ENCODE peak calls at places on chromosomes 11 and 22, in nine cellular contexts. N, K, B, R, X, T, I, Y and S are unnamed samples.

GRCh38 chr11:8357891-8358566 is 94.4 kb upstream of the LMO1 start:
- DNase-seq in N (no peak), K (no peak), B (peak), R (no peak), X (no peak), T (no peak), I (no peak), Y (no peak), S (no peak)

GRCh38 chr11:134097146-134097545 is 28.3 kb downstream of the JAM3 start:
- DNase-seq in N (no peak), K (no peak), B (no peak), R (no peak), X (no peak), T (no peak), I (no peak), Y (no peak), S (no peak)

GRCh38 chr11:66970808-66971442 is 4.2 kb upstream of the C11orf86 start:
- DNase-seq in N (peak), K (no peak), B (no peak), R (no peak), X (peak), T (peak), I (no peak), Y (peak), S (no peak)

GRCh38 chr11:1193326-1194230 is 29.3 kb upstream of the MUC5B start:
- DNase-seq in N (no peak), K (no peak), B (peak), R (peak), X (no peak), T (no peak), I (peak), Y (no peak), S (no peak)

GRCh38 chr22:48748860-48749554 is 1078.7 kb downstream of the BRD1 start:
- DNase-seq in N (peak), K (no peak), B (no peak), R (peak), X (no peak), T (no peak), I (no peak), Y (no peak), S (no peak)

GRCh38 chr11:656866-657265 is 19.8 kb downstream of the DRD4 start:
- DNase-seq in N (no peak), K (no peak), B (no peak), R (no peak), X (no peak), T (no peak), I (no peak), Y (no peak), S (no peak)

GRCh38 chr11:131674051-131674755 is 303.8 kb downstream of the NTM start:
- DNase-seq in N (peak), K (peak), B (peak), R (peak), X (peak), T (peak), I (no peak), Y (peak), S (no peak)

GRCh38 chr11:102807921-102808320 is 10.0 kb upstream of the MMP1 start:
- DNase-seq in N (no peak), K (no peak), B (peak), R (no peak), X (peak), T (no peak), I (no peak), Y (no peak), S (no peak)

GRCh38 chr11:66347425-66348276 is at the start of gene B4GAT1:
- DNase-seq in N (peak), K (peak), B (peak), R (peak), X (peak), T (peak), I (peak), Y (peak), S (peak)

GRCh38 chr22:23404689-23405365 is 175.3 kb downstream of the IGLL1 start:
- DNase-seq in N (no peak), K (no peak), B (no peak), R (no peak), X (peak), T (no peak), I (no peak), Y (peak), S (no peak)

GRCh38 chr22:43707650-43708049 is 104.5 kb downstream of the EFCAB6 start:
- DNase-seq in N (no peak), K (no peak), B (no peak), R (no peak), X (no peak), T (no peak), I (no peak), Y (no peak), S (no peak)

GRCh38 chr11:2185324-2186085 is 13.9 kb upstream of the TH start:
- DNase-seq in N (no peak), K (no peak), B (no peak), R (no peak), X (no peak), T (no peak), I (no peak), Y (no peak), S (no peak)

GRCh38 chr11:128860571-128861361 is 6.3 kb downstream of the KCNJ1 start:
- DNase-seq in N (no peak), K (no peak), B (no peak), R (no peak), X (peak), T (no peak), I (no peak), Y (no peak), S (no peak)

GRCh38 chr11:118002010-118002540 is 15.9 kb downstream of the IL10RA start:
- DNase-seq in N (no peak), K (no peak), B (no peak), R (peak), X (no peak), T (no peak), I (peak), Y (no peak), S (no peak)

GRCh38 chr22:23251445-23252093 is 71.3 kb downstream of the BCR start:
- DNase-seq in N (no peak), K (no peak), B (no peak), R (no peak), X (peak), T (no peak), I (no peak), Y (no peak), S (no peak)

GRCh38 chr11:111310088-111310487 is 11.7 kb downstream of the POU2AF3 start:
- DNase-seq in N (no peak), K (no peak), B (no peak), R (no peak), X (no peak), T (no peak), I (no peak), Y (no peak), S (no peak)

GRCh38 chr22:39568278-39568981 is 2.1 kb upstream of the CACNA1I start:
- DNase-seq in N (no peak), K (no peak), B (no peak), R (no peak), X (no peak), T (no peak), I (no peak), Y (no peak), S (no peak)

GRCh38 chr11:112745958-112746357 is 215.3 kb upstream of the NCAM1 start:
- DNase-seq in N (no peak), K (no peak), B (no peak), R (no peak), X (no peak), T (no peak), I (no peak), Y (no peak), S (no peak)

GRCh38 chr11:13143486-13144297 is 133.9 kb upstream of the BMAL1 start:
- DNase-seq in N (no peak), K (no peak), B (no peak), R (no peak), X (no peak), T (no peak), I (no peak), Y (no peak), S (no peak)

GRCh38 chr11:130209944-130210854 is 50.6 kb downstream of the ST14 start:
- DNase-seq in N (no peak), K (no peak), B (peak), R (peak), X (no peak), T (no peak), I (peak), Y (no peak), S (peak)

GRCh38 chr22:42610211-42610610 is 4.5 kb downstream of the POLDIP3 start:
- DNase-seq in N (no peak), K (no peak), B (no peak), R (no peak), X (no peak), T (no peak), I (no peak), Y (no peak), S (no peak)

GRCh38 chr22:30254307-30254706 is 7.7 kb upstream of the LIF start:
- DNase-seq in N (no peak), K (no peak), B (no peak), R (no peak), X (no peak), T (no peak), I (no peak), Y (no peak), S (no peak)

GRCh38 chr11:17395978-17396377 is 7.5 kb upstream of the KCNJ11 start:
- DNase-seq in N (no peak), K (no peak), B (no peak), R (no peak), X (no peak), T (no peak), I (no peak), Y (no peak), S (no peak)

GRCh38 chr11:37786214-37786755 is 1188.2 kb upstream of the RAG2 start:
- DNase-seq in N (no peak), K (no peak), B (no peak), R (no peak), X (peak), T (no peak), I (no peak), Y (peak), S (no peak)

GRCh38 chr11:10181811-10182210 is 112.2 kb downstream of the SBF2 start:
- DNase-seq in N (no peak), K (no peak), B (no peak), R (no peak), X (peak), T (no peak), I (no peak), Y (peak), S (no peak)

GRCh38 chr11:102717280-102717679 is 7.5 kb downstream of the MMP8 start:
- DNase-seq in N (no peak), K (no peak), B (no peak), R (no peak), X (no peak), T (no peak), I (no peak), Y (no peak), S (no peak)

GRCh38 chr11:16052750-16053149 is 303.6 kb downstream of the SOX6 start:
- DNase-seq in N (no peak), K (no peak), B (no peak), R (no peak), X (no peak), T (no peak), I (no peak), Y (no peak), S (no peak)

GRCh38 chr11:1053121-1053901 is 16.8 kb upstream of the MUC6 start:
- DNase-seq in N (no peak), K (no peak), B (peak), R (no peak), X (no peak), T (peak), I (no peak), Y (no peak), S (no peak)

GRCh38 chr11:34266987-34267386 is 90.8 kb downstream of the ABTB2 start:
- DNase-seq in N (no peak), K (no peak), B (no peak), R (no peak), X (no peak), T (no peak), I (no peak), Y (no peak), S (no peak)

GRCh38 chr11:59901306-59901705 is 22.7 kb downstream of the OOSP3 start:
- DNase-seq in N (peak), K (no peak), B (no peak), R (no peak), X (no peak), T (no peak), I (no peak), Y (peak), S (no peak)

GRCh38 chr11:80595011-80595410 is 1154.2 kb upstream of the TENM4 start:
- DNase-seq in N (no peak), K (no peak), B (no peak), R (no peak), X (peak), T (no peak), I (no peak), Y (peak), S (no peak)

GRCh38 chr22:21754523-21755128 is 19.0 kb upstream of the YPEL1 start:
- DNase-seq in N (no peak), K (peak), B (no peak), R (no peak), X (peak), T (peak), I (no peak), Y (no peak), S (no peak)

GRCh38 chr22:26573026-26573662 is 16.8 kb downstream of the TPST2 start:
- DNase-seq in N (peak), K (peak), B (peak), R (no peak), X (peak), T (no peak), I (peak), Y (no peak), S (no peak)

GRCh38 chr11:108239076-108239475 is 16.2 kb downstream of the ATM start:
- DNase-seq in N (no peak), K (no peak), B (no peak), R (no peak), X (no peak), T (no peak), I (no peak), Y (no peak), S (no peak)

GRCh38 chr22:17281026-17281809 is 62.0 kb upstream of the ADA2 start:
- DNase-seq in N (peak), K (peak), B (no peak), R (no peak), X (no peak), T (no peak), I (no peak), Y (no peak), S (no peak)

GRCh38 chr22:27885977-27886842 is 32.8 kb downstream of the PITPNB start:
- DNase-seq in N (no peak), K (peak), B (no peak), R (peak), X (peak), T (peak), I (no peak), Y (peak), S (no peak)

GRCh38 chr22:48744283-48744641 is 1083.4 kb downstream of the BRD1 start:
- DNase-seq in N (no peak), K (no peak), B (peak), R (peak), X (no peak), T (no peak), I (no peak), Y (no peak), S (peak)

GRCh38 chr11:115784796-115785521 is 280.7 kb upstream of the CADM1 start:
- DNase-seq in N (peak), K (no peak), B (no peak), R (no peak), X (no peak), T (no peak), I (no peak), Y (no peak), S (no peak)

GRCh38 chr22:34975721-34976120 is 90.2 kb upstream of the ISX start:
- DNase-seq in N (no peak), K (no peak), B (no peak), R (no peak), X (no peak), T (no peak), I (no peak), Y (no peak), S (no peak)
- TF ChIP-seq CTCF in N (no peak), K (no peak), B (no peak), R (no peak), X (no peak), T (no peak), I (no peak), Y (no peak), S (no peak)

DNA sequence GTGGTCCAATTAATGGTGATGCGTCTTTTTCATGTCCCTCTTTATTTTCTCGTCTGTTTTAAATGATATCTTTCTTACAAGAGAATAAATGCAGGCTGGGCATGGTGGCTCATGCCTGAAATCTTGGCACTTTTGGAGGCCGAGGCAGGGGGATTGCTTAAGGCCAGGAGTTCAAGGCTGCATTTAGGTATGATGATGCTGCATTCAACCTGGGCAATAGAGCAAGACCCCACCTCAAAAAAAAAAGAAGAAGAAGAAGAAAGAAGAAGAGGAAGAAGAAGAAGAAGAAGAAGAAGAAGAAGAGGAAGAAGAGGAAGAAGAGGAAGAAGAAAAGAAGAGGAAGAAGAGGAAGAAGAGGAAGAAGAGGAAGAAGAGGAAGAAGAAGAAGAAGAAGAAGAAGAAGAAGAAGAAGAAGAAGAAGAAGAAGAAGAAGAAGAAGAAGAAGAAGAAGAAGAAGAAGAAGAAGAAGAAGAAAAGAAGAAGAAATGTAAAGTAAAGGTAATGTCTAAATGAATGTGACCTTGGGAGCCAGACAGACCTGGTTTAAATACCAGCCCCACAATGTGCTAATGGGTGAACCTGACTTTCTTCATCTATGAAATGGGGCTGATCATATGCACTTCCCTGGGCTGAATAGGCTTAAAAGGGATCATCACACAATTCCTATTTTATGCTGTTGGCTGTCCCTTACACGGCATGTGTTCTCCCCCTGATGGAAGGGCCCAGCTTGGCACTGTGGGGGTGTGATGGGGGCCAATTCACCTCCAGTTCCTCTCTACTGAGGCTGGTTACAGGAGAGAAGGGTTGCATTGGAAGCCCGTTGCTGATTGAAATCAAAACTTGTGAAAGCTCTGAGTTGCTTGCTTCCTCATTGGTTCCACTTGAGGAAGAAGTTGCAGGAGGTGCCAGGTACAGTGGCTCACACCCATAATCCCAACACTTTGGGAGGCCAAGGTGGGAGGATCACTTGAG is 13.0 kb upstream of the PRG2 start:
- DNase-seq in N (no peak), K (no peak), B (no peak), R (no peak), X (no peak), T (no peak), I (no peak), Y (no peak), S (no peak)
- TF ChIP-seq CTCF in N (no peak), K (peak), B (no peak), R (no peak), X (no peak), T (no peak), I (no peak), Y (no peak), S (no peak)

GRCh38 chr11:104163100-104164027 is 583 bp downstream of the PDGFD start:
- DNase-seq in N (peak), K (no peak), B (no peak), R (peak), X (peak), T (no peak), I (peak), Y (no peak), S (no peak)
- TF ChIP-seq CTCF in N (no peak), K (no peak), B (no peak), R (no peak), X (peak), T (no peak), I (no peak), Y (no peak), S (no peak)

DNA sequence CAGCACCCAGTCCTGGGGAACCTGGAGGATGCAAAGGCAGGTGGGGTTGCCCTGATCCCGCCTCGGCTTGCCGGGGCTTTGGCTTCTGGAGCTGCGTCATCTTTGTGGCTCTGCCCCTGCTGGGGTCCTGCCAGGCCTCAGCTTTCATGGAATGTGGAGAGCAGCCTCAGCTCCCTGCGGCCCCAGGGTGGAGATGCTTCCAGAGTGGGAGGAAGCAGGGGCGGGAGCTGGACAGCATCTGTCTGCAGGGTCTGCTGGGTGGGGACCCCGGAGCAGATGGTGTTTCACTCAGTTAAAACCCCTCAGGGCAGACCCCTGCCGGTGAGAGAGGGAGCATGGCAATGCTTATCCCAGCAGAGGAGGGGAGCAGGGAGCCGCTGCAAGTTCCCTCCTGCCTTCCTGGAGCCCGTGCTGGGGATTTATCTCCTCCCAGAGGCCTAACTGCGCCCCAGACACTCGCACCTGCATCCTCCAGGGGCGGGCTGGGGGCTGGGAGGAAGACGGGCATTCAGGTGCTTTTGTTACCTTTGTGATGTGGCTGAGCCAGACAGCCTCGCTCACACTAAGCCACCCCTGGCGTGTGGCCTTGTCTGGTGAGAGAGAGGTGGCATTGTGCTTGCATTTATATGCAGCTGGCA is 15.7 kb downstream of the GRIK4 start:
- DNase-seq in N (no peak), K (no peak), B (no peak), R (peak), X (peak), T (no peak), I (no peak), Y (peak), S (no peak)
- TF ChIP-seq CTCF in N (no peak), K (no peak), B (no peak), R (no peak), X (no peak), T (no peak), I (no peak), Y (no peak), S (no peak)

DNA sequence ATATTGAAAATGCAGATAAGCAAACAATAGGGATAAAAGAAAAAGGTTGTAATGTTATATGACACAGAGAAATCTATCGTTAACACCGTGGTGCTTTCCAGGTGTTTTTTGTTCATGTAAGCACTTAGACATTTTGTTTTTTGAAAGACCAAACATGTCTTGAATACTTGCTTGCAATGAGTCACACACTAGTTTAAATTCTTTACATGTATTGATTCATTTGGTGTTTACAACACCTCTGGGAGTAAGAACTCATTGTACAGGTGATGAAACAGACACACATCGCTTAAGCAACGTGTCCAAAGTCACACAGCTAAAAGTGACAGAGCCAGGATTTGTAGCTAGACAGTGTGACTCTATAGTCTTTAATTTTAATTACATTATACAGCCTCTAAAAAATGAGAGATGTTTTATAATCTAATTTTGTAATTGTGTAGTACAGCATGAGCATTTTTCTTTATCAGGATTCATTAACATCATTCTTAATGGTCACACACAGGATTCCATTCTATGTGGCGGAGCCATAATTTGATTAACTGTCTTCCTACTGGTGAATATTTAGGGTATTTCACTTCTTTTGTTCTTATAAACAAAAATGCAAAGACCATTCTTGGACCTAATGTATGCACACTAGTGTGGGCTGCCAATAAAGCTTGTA is 148.9 kb downstream of the DBX1 start:
- DNase-seq in N (no peak), K (no peak), B (no peak), R (no peak), X (no peak), T (no peak), I (no peak), Y (no peak), S (no peak)
- TF ChIP-seq CTCF in N (no peak), K (no peak), B (no peak), R (no peak), X (no peak), T (no peak), I (no peak), Y (no peak), S (no peak)